ENCODE peak calls at places on chromosomes 13 and 19, in seven cellular contexts. Q, S, O, N, I, R and J are unnamed samples.

GRCh38 chr19:35986664-35987570 is 8.1 kb upstream of the SDHAF1 start:
- DNase-seq in Q (peak), N (no peak), R (peak), I (no peak), O (peak), S (peak), J (no peak)

GRCh38 chr19:49888478-49888901 is 8.2 kb downstream of the IL4I1 start:
- DNase-seq in Q (no peak), O (no peak), S (no peak), I (no peak), R (no peak), N (no peak), J (no peak)

GRCh38 chr19:40252395-40252794 is 25.9 kb upstream of the CCNP start:
- DNase-seq in N (no peak), S (no peak), O (no peak), I (no peak), R (no peak), Q (no peak), J (no peak)

GRCh38 chr13:98476538-98476966 is 100.4 kb downstream of the STK24 start:
- DNase-seq in I (no peak), R (peak), N (peak), O (peak), Q (peak), S (no peak), J (peak)

GRCh38 chr13:94480672-94481145 is 1.2 kb upstream of the DCT start:
- DNase-seq in Q (no peak), S (no peak), N (no peak), R (no peak), I (no peak), O (no peak), J (peak)

GRCh38 chr19:35038623-35039512 is 2.7 kb upstream of the HPN start:
- DNase-seq in S (no peak), N (no peak), I (no peak), O (no peak), Q (peak), R (no peak), J (no peak)

GRCh38 chr13:72953391-72953960 is 105.3 kb upstream of the KLF5 start:
- DNase-seq in R (peak), N (no peak), I (no peak), O (peak), Q (no peak), S (no peak), J (no peak)

GRCh38 chr19:5293607-5294089 is 47.0 kb downstream of the PTPRS start:
- DNase-seq in S (no peak), O (no peak), Q (peak), I (no peak), N (no peak), R (no peak), J (peak)

GRCh38 chr19:20028611-20029010 is 10.7 kb downstream of the ZNF682 start:
- DNase-seq in N (no peak), Q (no peak), S (no peak), I (no peak), R (no peak), O (no peak), J (no peak)

GRCh38 chr13:102651392-102651791 is 43.5 kb downstream of the METTL21C start:
- DNase-seq in S (peak), O (no peak), Q (no peak), R (no peak), N (no peak), I (no peak), J (peak)

GRCh38 chr19:47469419-47469700 is 2.3 kb downstream of the SLC8A2 start:
- DNase-seq in N (no peak), I (no peak), R (no peak), O (no peak), Q (peak), S (no peak), J (no peak)

GRCh38 chr19:15010497-15011255 is 31.0 kb upstream of the SLC1A6 start:
- DNase-seq in O (no peak), S (no peak), I (no peak), N (no peak), Q (no peak), R (no peak), J (no peak)

GRCh38 chr19:676343-677105 is at the start of gene FSTL3:
- DNase-seq in N (no peak), R (no peak), S (peak), Q (peak), O (no peak), I (no peak), J (no peak)

GRCh38 chr19:676007-676342 is 217 bp upstream of the FSTL3 start:
- DNase-seq in Q (no peak), N (no peak), R (no peak), I (no peak), S (no peak), O (no peak), J (no peak)

GRCh38 chr19:664913-665443 is 2.0 kb upstream of the RNF126 start:
- DNase-seq in I (peak), O (peak), R (peak), S (peak), N (peak), Q (peak), J (peak)

GRCh38 chr19:674282-675151 is 1.7 kb upstream of the FSTL3 start:
- DNase-seq in I (no peak), N (no peak), R (no peak), Q (no peak), S (no peak), O (no peak), J (no peak)

GRCh38 chr19:670609-671075 is 5.5 kb upstream of the FSTL3 start:
- DNase-seq in Q (no peak), I (no peak), O (no peak), R (no peak), S (no peak), N (no peak), J (no peak)
- TF ChIP-seq CTCF in Q (no peak), I (no peak), O (no peak), R (no peak), S (no peak), N (no peak), J (no peak)

GRCh38 chr13:113932060-113932459 is 41.8 kb downstream of the C13orf46 start:
- DNase-seq in I (no peak), R (peak), N (no peak), S (no peak), Q (no peak), O (no peak), J (no peak)

GRCh38 chr13:113930711-113931637 is 42.9 kb downstream of the C13orf46 start:
- DNase-seq in O (no peak), S (no peak), R (peak), N (no peak), I (peak), Q (no peak), J (no peak)

GRCh38 chr13:113928701-113929627 is 44.9 kb downstream of the C13orf46 start:
- DNase-seq in R (peak), I (peak), O (no peak), N (no peak), S (no peak), Q (no peak), J (peak)

GRCh38 chr13:113927661-113928581 is 46.0 kb downstream of the C13orf46 start:
- DNase-seq in I (peak), R (peak), S (no peak), Q (no peak), O (no peak), N (no peak), J (peak)

DNA sequence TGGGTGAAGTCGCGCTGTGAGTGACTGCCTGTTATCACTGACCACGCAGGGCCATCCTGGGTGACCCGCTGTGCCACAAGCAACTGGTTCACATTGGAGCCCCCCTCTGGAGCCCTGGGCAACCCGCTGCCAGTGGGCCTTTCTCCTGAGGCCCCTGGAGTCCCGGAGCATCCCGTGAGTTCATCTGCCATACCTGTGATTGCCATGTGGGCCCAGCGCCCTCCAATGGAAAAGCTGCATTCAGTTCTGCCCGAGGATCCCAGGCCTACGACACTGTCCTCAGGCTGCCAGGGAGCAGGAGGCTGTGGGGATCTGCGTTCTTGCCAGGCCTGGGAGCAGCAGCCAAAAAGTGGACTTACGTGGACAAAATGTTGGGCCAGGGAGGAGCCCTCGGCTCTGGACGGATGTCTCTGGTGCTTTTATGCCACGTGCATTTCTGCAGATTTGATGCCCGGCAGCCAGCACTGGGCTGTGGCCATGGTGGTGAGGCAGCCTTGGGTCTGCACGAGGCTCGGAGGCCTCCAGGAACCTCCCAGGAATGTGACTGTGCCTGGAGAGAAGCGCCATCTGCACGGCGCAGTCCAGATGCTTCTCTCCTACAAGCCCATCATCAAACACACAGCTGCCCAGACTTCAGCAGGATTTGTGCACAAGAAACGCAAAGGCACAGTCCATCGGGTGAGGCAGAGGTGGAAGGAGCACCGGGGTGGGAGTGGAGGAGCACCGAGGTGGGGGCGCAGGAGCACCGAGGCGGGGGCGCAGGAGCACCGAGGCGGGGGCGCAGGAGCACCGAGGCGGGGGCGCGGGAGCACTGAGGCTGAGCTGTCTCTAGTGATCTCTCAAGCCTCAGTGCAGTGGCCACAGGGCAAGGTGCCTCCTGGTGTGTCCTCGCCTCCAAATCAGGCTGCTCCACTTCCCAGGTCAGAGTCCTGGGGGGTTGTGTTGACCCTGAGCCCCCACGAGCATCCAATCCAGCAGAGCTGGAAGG is 44.0 kb downstream of the C13orf46 start:
- DNase-seq in Q (no peak), O (no peak), S (no peak), N (no peak), R (peak), I (peak), J (no peak)
- TF ChIP-seq CTCF in Q (no peak), O (no peak), S (no peak), N (no peak), R (no peak), I (no peak), J (no peak)

DNA sequence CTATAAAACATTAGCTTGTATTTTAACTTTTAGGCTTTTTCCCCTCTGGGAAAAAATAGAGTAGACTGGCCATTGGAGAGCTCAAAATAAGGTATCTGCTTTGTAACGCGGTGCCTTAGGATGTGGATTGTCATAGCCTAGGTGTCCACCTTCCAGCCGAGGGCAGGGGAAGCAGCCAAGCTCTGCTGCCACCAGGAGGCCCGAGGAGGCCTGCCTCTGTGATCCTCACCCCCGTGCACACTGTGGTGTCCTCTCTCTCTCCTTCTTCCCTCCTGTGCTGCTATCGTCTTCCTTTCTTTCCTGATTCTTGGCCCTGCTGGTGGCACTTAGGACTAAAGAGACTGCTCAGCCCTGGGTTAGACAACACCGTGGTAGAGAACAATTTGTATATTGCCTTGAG is 11.3 kb downstream of the HNRNPM start:
- DNase-seq in S (peak), N (no peak), R (no peak), I (no peak), Q (no peak), O (no peak), J (no peak)
- TF ChIP-seq CTCF in S (no peak), N (peak), R (no peak), I (no peak), Q (no peak), O (peak), J (peak)

GRCh38 chr13:113458218-113459065 is 5.2 kb upstream of the ADPRHL1 start:
- DNase-seq in N (peak), Q (no peak), S (no peak), O (no peak), R (no peak), I (no peak), J (peak)
- TF ChIP-seq CTCF in N (peak), Q (no peak), S (peak), O (peak), R (peak), I (no peak), J (peak)

GRCh38 chr13:56755181-56755580 is 385.5 kb upstream of the PRR20A start:
- DNase-seq in S (peak), I (no peak), N (no peak), O (no peak), Q (no peak), R (no peak), J (no peak)
- TF ChIP-seq CTCF in S (peak), I (no peak), N (no peak), O (no peak), Q (no peak), R (no peak), J (no peak)

DNA sequence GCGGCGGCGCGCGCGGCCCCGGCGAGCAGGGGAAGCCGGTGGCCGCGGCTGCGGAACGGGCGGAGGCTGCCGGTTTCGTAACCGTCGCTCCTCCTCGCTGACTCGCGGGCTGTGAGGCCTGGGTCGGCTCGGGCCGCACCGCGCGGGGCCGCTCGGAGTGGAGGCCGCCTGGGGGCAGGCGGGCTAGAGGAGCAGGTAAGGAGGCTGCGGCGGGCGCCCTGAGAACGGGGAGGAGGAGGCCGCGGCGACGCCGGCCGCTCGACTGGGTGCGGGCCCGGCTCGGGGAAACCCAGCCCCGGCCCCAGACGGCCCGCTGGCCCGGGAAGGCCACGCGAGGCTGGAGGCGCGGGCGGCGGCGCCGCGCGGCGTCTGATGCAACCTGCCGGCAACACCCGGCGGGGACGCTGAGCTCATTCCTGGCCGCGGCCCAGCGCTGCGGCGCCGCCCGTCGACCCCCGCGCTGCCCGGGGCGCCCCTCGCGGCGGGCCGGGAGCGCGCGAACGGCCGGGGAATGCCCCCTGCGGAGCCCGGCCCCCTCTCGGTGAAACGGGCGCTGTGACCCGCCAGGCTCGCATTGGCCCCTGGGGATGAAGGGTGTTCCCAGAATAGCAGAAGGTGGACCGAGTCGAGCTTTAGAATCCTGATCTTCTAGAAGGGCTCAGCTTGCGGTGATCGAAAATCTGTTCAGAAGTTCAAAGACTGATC is at the start of gene CEBPG:
- DNase-seq in Q (peak), I (no peak), R (peak), O (peak), S (peak), N (peak), J (peak)
- TF ChIP-seq CTCF in Q (peak), I (no peak), R (peak), O (peak), S (peak), N (peak), J (no peak)

DNA sequence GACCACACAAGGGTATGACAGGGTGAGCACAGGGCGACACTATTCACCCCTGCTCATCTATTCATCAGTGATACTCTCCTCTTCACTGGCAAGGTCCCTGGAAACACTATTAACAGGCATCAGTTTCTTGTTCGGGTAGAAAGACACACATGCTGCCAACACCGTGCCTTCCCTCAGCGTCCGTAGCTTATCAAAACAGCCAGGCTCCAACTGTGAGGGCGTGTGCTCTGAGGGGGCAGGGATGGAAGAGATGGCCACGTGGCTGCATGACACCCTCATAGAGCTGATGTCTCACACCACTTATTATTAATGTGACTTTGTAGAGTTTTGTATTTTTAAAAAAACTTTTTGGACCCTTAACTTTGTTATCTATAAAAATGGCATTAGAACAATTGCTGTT is 160.3 kb downstream of the ITGBL1 start:
- DNase-seq in Q (no peak), N (no peak), O (no peak), S (no peak), I (no peak), R (no peak), J (no peak)
- TF ChIP-seq CTCF in Q (no peak), N (no peak), O (no peak), S (no peak), I (no peak), R (no peak), J (no peak)